ENCODE peak calls at places on chromosomes 3 and 15, in four cellular contexts. K is nucleus accumbens; Y is GM13977; W is effector CD4-positive, alpha-beta T cell. J is an unnamed sample.

GRCh38 chr15:52803543-52804306 is 13.6 kb upstream of the ONECUT1 start:
- DNase-seq in W (no peak), Y (peak; percentile 17), K (no peak), J (no peak)

GRCh38 chr3:197547618-197548017 is 8.2 kb downstream of the BDH1 start:
- DNase-seq in Y (no peak), W (no peak), K (no peak), J (no peak)

GRCh38 chr15:98760975-98761374 is 112.6 kb downstream of the IGF1R start:
- DNase-seq in Y (no peak), K (no peak), W (no peak), J (no peak)

GRCh38 chr3:66885326-66886000 is 112.6 kb upstream of the KBTBD8 start:
- DNase-seq in Y (no peak), W (no peak), K (no peak), J (no peak)

GRCh38 chr15:99053380-99054024 is 45.9 kb upstream of the PGPEP1L start:
- DNase-seq in W (no peak), K (no peak), Y (no peak), J (no peak)

GRCh38 chr15:31272558-31273257 is 53.9 kb upstream of the KLF13 start:
- DNase-seq in W (no peak), Y (no peak), K (no peak), J (no peak)

GRCh38 chr15:100291106-100291505 is 50.7 kb downstream of the ADAMTS17 start:
- DNase-seq in W (no peak), K (no peak), Y (no peak), J (no peak)

GRCh38 chr15:39936187-39936586 is 2.3 kb downstream of the EIF2AK4 start:
- DNase-seq in Y (no peak), W (no peak), K (no peak), J (no peak)

GRCh38 chr3:83230841-83231240 is 1469.4 kb upstream of the GBE1 start:
- DNase-seq in K (no peak), W (no peak), Y (no peak), J (no peak)

GRCh38 chr3:177284383-177284881 is 87.2 kb upstream of the TBL1XR1 start:
- DNase-seq in Y (no peak), K (no peak), W (no peak), J (peak; percentile 67)

GRCh38 chr3:30848093-30848779 is 46.2 kb downstream of the GADL1 start:
- DNase-seq in K (no peak), Y (no peak), W (no peak), J (peak; percentile 11)

GRCh38 chr15:61038387-61038786 is 190.7 kb downstream of the RORA start:
- DNase-seq in W (no peak), K (no peak), Y (no peak), J (no peak)

GRCh38 chr15:53530762-53531161 is 228.7 kb downstream of the WDR72 start:
- DNase-seq in K (no peak), W (no peak), Y (no peak), J (no peak)

GRCh38 chr3:56801597-56802410 is at the start of gene ARHGEF3:
- DNase-seq in Y (peak; percentile 92), W (peak; percentile 82), K (peak; percentile 83), J (peak; percentile 93)

GRCh38 chr3:38634133-38634532 is 15.4 kb downstream of the SCN5A start:
- DNase-seq in Y (no peak), W (no peak), K (no peak), J (no peak)

GRCh38 chr3:70431906-70432305 is 119.5 kb upstream of the MDFIC2 start:
- DNase-seq in Y (no peak), K (no peak), W (no peak), J (peak; percentile 4)

GRCh38 chr15:89812126-89812846 is 2.4 kb downstream of the ANPEP start:
- DNase-seq in K (no peak), Y (no peak), W (no peak), J (no peak)

GRCh38 chr3:2655229-2655701 is 454.9 kb downstream of the IL5RA start:
- DNase-seq in W (no peak), Y (no peak), K (no peak), J (no peak)

GRCh38 chr3:38580450-38581382 is 68.8 kb downstream of the SCN5A start:
- DNase-seq in W (no peak), Y (no peak), K (no peak), J (no peak)

GRCh38 chr3:113617726-113618125 is 78.7 kb downstream of the USF3 start:
- DNase-seq in W (no peak), K (no peak), Y (no peak), J (no peak)

GRCh38 chr3:4174760-4175159 is 128.4 kb upstream of the SETMAR start:
- DNase-seq in Y (no peak), W (no peak), K (no peak), J (no peak)

GRCh38 chr15:37933685-37934084 is 755 bp upstream of the TMCO5A start:
- DNase-seq in W (no peak), K (no peak), Y (no peak), J (peak; percentile 85)

J was measured in adipocyte.